ENCODE peak calls at places on chromosomes 6 and 20, in eight cellular contexts. H is upper lobe of right lung, Y is T-cell, W is neural crest cell, D is HFFc6, M is H4, B is iPS DF 19.7, P is NCI-H1694 treated with DMSO at 0.1 percent for 48 hours. J is an unnamed sample.
A peak's percentile ranks its signal among the peaks of the same experiment; 100 is the strongest.

GRCh38 chr6:145844933-145845531 is 30.4 kb upstream of the FBXO30 start:
- DNase-seq in P (no peak), Y (no peak), B (no peak), M (no peak), D (no peak), H (no peak), W (no peak), J (no peak)

GRCh38 chr20:20566523-20566922 is 145.9 kb downstream of the RALGAPA2 start:
- DNase-seq in Y (no peak), B (no peak), M (no peak), W (no peak), D (no peak), P (no peak), H (no peak), J (no peak)

GRCh38 chr6:148037496-148037895 is 305.1 kb upstream of the SASH1 start:
- DNase-seq in P (no peak), M (no peak), B (no peak), Y (no peak), H (no peak), D (no peak), W (no peak), J (no peak)

GRCh38 chr6:165042912-165043311 is 266.5 kb downstream of the C6orf118 start:
- DNase-seq in M (no peak), W (no peak), Y (no peak), D (no peak), P (no peak), B (no peak), H (no peak), J (no peak)

GRCh38 chr20:47620808-47621805 is 119.4 kb downstream of the NCOA3 start:
- DNase-seq in W (no peak), B (no peak), H (no peak), Y (no peak), D (peak; percentile 71), M (peak; percentile 45), P (peak; percentile 60), J (no peak)

GRCh38 chr20:34365765-34366213 is 2.7 kb downstream of the ITCH start:
- DNase-seq in D (no peak), B (no peak), M (no peak), W (no peak), H (no peak), P (no peak), Y (no peak), J (no peak)

GRCh38 chr6:146388736-146389364 is 154.8 kb upstream of the RAB32 start:
- DNase-seq in M (no peak), Y (no peak), W (no peak), P (no peak), D (no peak), H (no peak), B (no peak), J (no peak)

GRCh38 chr6:2839195-2839981 is 2.3 kb downstream of the SERPINB1 start:
- DNase-seq in M (peak; percentile 78), W (no peak), B (no peak), D (peak; percentile 50), Y (no peak), P (no peak), H (no peak), J (no peak)

GRCh38 chr6:121504227-121504626 is 68.8 kb downstream of the GJA1 start:
- DNase-seq in M (peak; percentile 58), D (peak; percentile 75), B (no peak), Y (no peak), P (no peak), W (no peak), H (no peak), J (no peak)

GRCh38 chr20:35232575-35232974 is 6.1 kb downstream of the MMP24 start:
- DNase-seq in W (no peak), P (no peak), B (no peak), D (peak; percentile 80), Y (no peak), M (no peak), H (no peak), J (no peak)

GRCh38 chr20:49268600-49269365 is 9.1 kb downstream of the ZNFX1 start:
- DNase-seq in H (no peak), D (peak; percentile 79), Y (no peak), P (no peak), B (no peak), W (no peak), M (no peak), J (no peak)

GRCh38 chr20:32831982-32832381 is 12.2 kb downstream of the MAPRE1 start:
- DNase-seq in Y (no peak), P (no peak), D (no peak), M (no peak), B (no peak), W (no peak), H (no peak), J (no peak)

GRCh38 chr20:57579898-57580447 is 19.1 kb downstream of the PCK1 start:
- DNase-seq in W (no peak), P (no peak), M (no peak), H (no peak), D (no peak), Y (no peak), B (no peak), J (no peak)

GRCh38 chr20:58235010-58235409 is 6.6 kb upstream of the ANKRD60 start:
- DNase-seq in B (no peak), W (no peak), M (no peak), Y (no peak), D (no peak), H (no peak), P (no peak), J (no peak)

J was measured in endothelial cell.